ENCODE peak calls at places on chromosomes 3 and 15, in eight cellular contexts. F, Y, A, K, L, S, X and G are unnamed samples.

GRCh38 chr3:167840247-167840646 is 104.7 kb downstream of the SERPINI1 start:
- DNase-seq in L (no peak), S (no peak), X (no peak), F (no peak), K (no peak), A (no peak), Y (no peak), G (no peak)

GRCh38 chr3:31760654-31761053 is 220.4 kb downstream of the OSBPL10 start:
- DNase-seq in F (no peak), Y (no peak), S (no peak), L (no peak), K (no peak), X (no peak), A (no peak), G (no peak)

GRCh38 chr15:41691471-41691870 is 31.3 kb downstream of the MGA start:
- DNase-seq in L (no peak), Y (no peak), F (no peak), S (no peak), A (no peak), X (no peak), K (no peak), G (no peak)

GRCh38 chr3:142568393-142569017 is 10.0 kb downstream of the ATR start:
- DNase-seq in L (no peak), K (no peak), F (no peak), Y (no peak), A (no peak), X (no peak), S (no peak), G (no peak)

GRCh38 chr15:85618956-85619491 is 175.7 kb downstream of the KLHL25 start:
- DNase-seq in X (peak; percentile 79), K (peak; percentile 30), A (peak; percentile 44), F (no peak), L (peak; percentile 70), S (peak; percentile 20), Y (no peak), G (no peak)

GRCh38 chr3:42101481-42101880 is 10.3 kb downstream of the TRAK1 start:
- DNase-seq in K (no peak), A (no peak), L (no peak), S (no peak), Y (no peak), F (no peak), X (no peak), G (no peak)

GRCh38 chr3:195221015-195221853 is 49.7 kb downstream of the XXYLT1 start:
- DNase-seq in F (no peak), L (no peak), S (no peak), K (no peak), A (no peak), X (no peak), Y (no peak), G (no peak)

GRCh38 chr3:133953297-133953696 is 57.6 kb upstream of the RAB6B start:
- DNase-seq in K (no peak), Y (no peak), L (no peak), S (no peak), X (no peak), F (no peak), A (no peak), G (no peak)

GRCh38 chr3:58654466-58654865 is 12.1 kb downstream of the FAM3D start:
- DNase-seq in S (no peak), X (no peak), K (no peak), F (no peak), Y (no peak), L (no peak), A (no peak), G (no peak)

GRCh38 chr3:138944136-138944658 is 2.7 kb downstream of the FOXL2 start:
- DNase-seq in L (no peak), F (no peak), Y (no peak), S (no peak), A (no peak), K (no peak), X (no peak), G (no peak)

GRCh38 chr3:172104471-172105072 is 65.2 kb downstream of the FNDC3B start:
- DNase-seq in X (no peak), K (no peak), S (no peak), A (no peak), Y (no peak), F (no peak), L (no peak), G (no peak)

GRCh38 chr3:177827517-177828249 is 630.4 kb upstream of the TBL1XR1 start:
- DNase-seq in Y (no peak), S (no peak), X (peak; percentile 53), K (peak; percentile 13), L (no peak), A (no peak), F (no peak), G (no peak)

GRCh38 chr15:61186905-61187865 is 41.9 kb downstream of the RORA start:
- DNase-seq in S (no peak), F (no peak), X (no peak), A (no peak), Y (no peak), K (no peak), L (no peak), G (no peak)

GRCh38 chr15:25171111-25171811 is 216.5 kb downstream of the SNRPN start:
- DNase-seq in S (no peak), L (peak; percentile 11), F (no peak), K (no peak), Y (no peak), A (no peak), X (no peak), G (peak; percentile 22)

GRCh38 chr3:148173836-148174235 is 523.9 kb upstream of the AGTR1 start:
- DNase-seq in F (no peak), L (no peak), K (no peak), Y (no peak), A (no peak), X (no peak), S (no peak), G (no peak)

GRCh38 chr15:91603681-91604080 is 249.8 kb upstream of the SLCO3A1 start:
- DNase-seq in Y (no peak), S (no peak), F (no peak), L (no peak), X (no peak), A (no peak), K (no peak), G (no peak)

GRCh38 chr15:40095381-40096093 is 13.1 kb downstream of the BMF start:
- DNase-seq in L (no peak), S (no peak), Y (no peak), F (no peak), A (no peak), K (no peak), X (no peak), G (no peak)

GRCh38 chr15:81338422-81339007 is 14.6 kb upstream of the STARD5 start:
- DNase-seq in Y (no peak), S (no peak), F (no peak), K (no peak), A (no peak), L (peak; percentile 59), X (no peak), G (no peak)

GRCh38 chr15:89400121-89400996 is 65.7 kb upstream of the POLG start:
- DNase-seq in K (peak; percentile 4), S (no peak), Y (no peak), X (no peak), L (no peak), F (no peak), A (no peak), G (no peak)

GRCh38 chr3:72123908-72124441 is 339.0 kb upstream of the PROK2 start:
- DNase-seq in F (no peak), Y (no peak), S (no peak), L (peak; percentile 82), X (peak; percentile 86), K (peak; percentile 4), A (no peak), G (no peak)

GRCh38 chr3:43647331-43648166 is 25.7 kb upstream of the ANO10 start:
- DNase-seq in L (no peak), X (no peak), Y (no peak), A (no peak), S (no peak), F (no peak), K (peak; percentile 8), G (no peak)